ENCODE peak calls at places on chromosomes 3 and 15, in eight cellular contexts. N is IMR-90; A is suprapubic skin; T is OCI-LY7; S is endodermal cell; D is MM.1S; X is ovary; E is naive thymus-derived CD4-positive, alpha-beta T cell. M is an unnamed sample.

GRCh38 chr3:186775999-186776398 is 7.4 kb upstream of the EIF4A2 start:
- DNase-seq in N (no peak), A (no peak), T (no peak), S (peak; percentile 93), D (no peak), X (no peak), E (no peak), M (no peak)

GRCh38 chr15:47614341-47614740 is 103.0 kb upstream of the SEMA6D start:
- DNase-seq in N (no peak), A (no peak), T (no peak), S (no peak), D (no peak), X (no peak), E (no peak), M (no peak)

GRCh38 chr15:84914351-84914750 is 29.9 kb downstream of the SLC28A1 start:
- DNase-seq in N (no peak), A (no peak), T (no peak), S (peak; percentile 19), D (no peak), X (no peak), E (no peak), M (no peak)

GRCh38 chr15:41656188-41656587 is 4.0 kb upstream of the MGA start:
- DNase-seq in N (peak; percentile 44), A (no peak), T (no peak), S (no peak), D (no peak), X (no peak), E (no peak), M (no peak)

GRCh38 chr3:9727041-9727595 is 4.4 kb upstream of the BRPF1 start:
- DNase-seq in N (no peak), A (no peak), T (peak; percentile 84), S (peak; percentile 91), D (peak; percentile 61), X (no peak), E (peak; percentile 63), M (peak; percentile 75)

GRCh38 chr15:40091861-40092415 is 16.7 kb downstream of the BMF start:
- DNase-seq in N (no peak), A (no peak), T (no peak), S (peak; percentile 78), D (no peak), X (no peak), E (no peak), M (no peak)

GRCh38 chr15:98216166-98216565 is 255.7 kb downstream of the ARRDC4 start:
- DNase-seq in N (no peak), A (no peak), T (no peak), S (no peak), D (no peak), X (no peak), E (no peak), M (no peak)

GRCh38 chr3:170978335-170978745 is 48.2 kb downstream of the SLC2A2 start:
- DNase-seq in N (no peak), A (no peak), T (no peak), S (no peak), D (no peak), X (no peak), E (no peak), M (no peak)

GRCh38 chr3:79515072-79515471 is 252.7 kb downstream of the ROBO1 start:
- DNase-seq in N (no peak), A (no peak), T (no peak), S (no peak), D (no peak), X (no peak), E (no peak), M (no peak)

GRCh38 chr3:29950232-29950631 is 656.2 kb upstream of the TGFBR2 start:
- DNase-seq in N (no peak), A (no peak), T (no peak), S (no peak), D (no peak), X (no peak), E (no peak), M (no peak)

GRCh38 chr3:171457263-171458055 is 2.7 kb downstream of the TNIK start:
- DNase-seq in N (no peak), A (no peak), T (no peak), S (peak; percentile 62), D (no peak), X (no peak), E (peak; percentile 10), M (peak; percentile 15)

GRCh38 chr3:194938845-194939531 is 253.3 kb downstream of the FAM43A start:
- DNase-seq in N (peak; percentile 41), A (no peak), T (no peak), S (no peak), D (no peak), X (no peak), E (no peak), M (no peak)

GRCh38 chr3:160564949-160565441 is 376 bp downstream of the KPNA4 start:
- DNase-seq in N (peak; percentile 51), A (no peak), T (peak; percentile 74), S (no peak), D (peak; percentile 75), X (no peak), E (no peak), M (no peak)

GRCh38 chr3:22089284-22089683 is 338.3 kb upstream of the ZNF385D start:
- DNase-seq in N (peak; percentile 1), A (no peak), T (peak; percentile 28), S (peak; percentile 65), D (peak; percentile 68), X (no peak), E (no peak), M (no peak)

GRCh38 chr15:59879506-59879905 is 124.6 kb upstream of the FOXB1 start:
- DNase-seq in N (peak; percentile 59), A (no peak), T (no peak), S (no peak), D (no peak), X (no peak), E (no peak), M (no peak)

GRCh38 chr3:136262559-136262958 is 12.4 kb downstream of the PCCB start:
- DNase-seq in N (no peak), A (no peak), T (no peak), S (no peak), D (no peak), X (no peak), E (no peak), M (no peak)

GRCh38 chr3:108489776-108490175 is 20.6 kb downstream of the MYH15 start:
- DNase-seq in N (peak; percentile 51), A (no peak), T (peak; percentile 51), S (peak; percentile 69), D (peak; percentile 42), X (no peak), E (peak; percentile 57), M (peak; percentile 61)

GRCh38 chr3:39299279-39299678 is 19.4 kb upstream of the CX3CR1 start:
- DNase-seq in N (no peak), A (no peak), T (peak; percentile 31), S (no peak), D (no peak), X (no peak), E (no peak), M (no peak)

GRCh38 chr3:39296197-39297077 is 16.6 kb upstream of the CX3CR1 start:
- DNase-seq in N (no peak), A (no peak), T (no peak), S (no peak), D (no peak), X (no peak), E (no peak), M (no peak)

GRCh38 chr3:39302178-39302577 is 22.3 kb upstream of the CX3CR1 start:
- DNase-seq in N (no peak), A (no peak), T (no peak), S (no peak), D (no peak), X (no peak), E (no peak), M (no peak)
- H3K9me3 ChIP-seq in N (peaks cover 4% of the 10 kb centered on the region), A (peaks cover 25% of the 10 kb centered on the region), T (peaks cover 21% of the 10 kb centered on the region), S (peaks cover 7% of the 10 kb centered on the region), D (no peaks in the 10 kb centered on the region), X (peaks cover 4% of the 10 kb centered on the region), E (peaks cover 5% of the 10 kb centered on the region), M (no peaks in the 10 kb centered on the region)

DNA sequence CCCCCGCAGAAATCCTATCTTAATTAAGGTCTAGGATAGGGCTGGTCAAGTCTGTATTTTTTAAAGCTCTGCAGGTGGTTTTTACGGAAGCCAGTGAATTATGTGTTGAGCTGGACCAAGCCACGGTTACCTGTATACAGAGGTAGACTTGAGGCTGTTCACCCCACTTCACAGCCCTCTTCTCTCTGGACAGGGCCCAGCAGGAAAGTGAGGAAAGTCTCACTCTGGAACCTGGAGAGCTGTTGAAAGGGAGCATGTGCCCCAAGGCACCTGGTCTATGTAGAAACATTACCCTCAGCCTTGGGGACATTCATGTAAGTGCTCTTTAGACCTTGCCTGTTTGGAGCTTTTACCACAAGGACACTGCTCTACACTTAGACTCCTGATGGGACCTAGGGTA is 6.9 kb downstream of the SEMA5B start:
- DNase-seq in N (no peak), A (no peak), T (no peak), S (no peak), D (no peak), X (no peak), E (no peak), M (no peak)
- H3K4me3 ChIP-seq in N (no peak overlapping the region), A (no peak overlapping the region), T (no peak overlapping the region), S (no peak overlapping the region), D (no peak overlapping the region), X (no peak overlapping the region), E (no peak overlapping the region), M (no peak overlapping the region)

GRCh38 chr3:15284121-15284889 is 48.1 kb downstream of the SH3BP5 start:
- DNase-seq in N (no peak), A (no peak), T (no peak), S (no peak), D (no peak), X (no peak), E (no peak), M (no peak)
- H3K27ac ChIP-seq in N (no peak overlapping the region), A (no peak overlapping the region), T (no peak overlapping the region), S (no peak overlapping the region), D (peak overlapping the region; percentile 24), X (no peak overlapping the region), E (no peak overlapping the region), M (no peak overlapping the region)

DNA sequence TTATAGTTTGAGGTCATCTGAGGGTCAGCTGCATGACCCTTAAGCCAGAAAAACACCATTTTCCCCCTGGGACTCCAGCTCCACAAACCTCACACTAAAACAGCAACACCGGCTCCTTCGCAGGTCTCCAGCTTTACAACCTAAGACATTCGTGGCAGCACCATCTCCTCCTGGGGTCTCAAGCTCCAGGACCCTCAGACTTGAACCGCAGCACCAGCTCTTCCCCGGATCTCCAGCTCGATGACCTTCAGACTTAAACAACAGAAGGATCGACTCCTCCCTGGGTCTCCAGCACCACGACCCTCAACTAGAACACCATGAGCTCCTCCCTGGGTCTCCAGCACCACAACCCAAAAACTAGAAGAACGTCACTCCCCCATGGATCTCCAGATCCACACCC is 233.7 kb upstream of the CNTN6 start:
- DNase-seq in N (no peak), A (no peak), T (no peak), S (no peak), D (no peak), X (no peak), E (no peak), M (no peak)
- H3K9me3 ChIP-seq in N (peaks cover 21% of the 10 kb centered on the region), A (no peaks in the 10 kb centered on the region), T (no peaks in the 10 kb centered on the region), S (peaks cover 52% of the 10 kb centered on the region), D (no peaks in the 10 kb centered on the region), X (no peaks in the 10 kb centered on the region), E (no peaks in the 10 kb centered on the region), M (no peaks in the 10 kb centered on the region)